ENCODE peak calls at places on chromosomes 2 and 18, in four cellular contexts. A is cardiac muscle cell, Y is mucosa of descending colon, Z is neural progenitor cell. F is an unnamed sample.

GRCh38 chr2:127622561-127623387 is 23.2 kb upstream of the GPR17 start:
- DNase-seq in Z (no peak), A (no peak), Y (no peak), F (no peak)

GRCh38 chr2:195694553-195694952 is 37.5 kb downstream of the SLC39A10 start:
- DNase-seq in Z (no peak), A (no peak), Y (no peak), F (no peak)

GRCh38 chr2:22788749-22789148 is 596.2 kb upstream of the KLHL29 start:
- DNase-seq in Z (no peak), A (peak), Y (no peak), F (no peak)

GRCh38 chr2:203018181-203018580 is 3.5 kb downstream of the NBEAL1 start:
- DNase-seq in Z (no peak), Y (no peak), A (peak), F (no peak)

GRCh38 chr18:35247412-35248249 is 6.8 kb downstream of the ZNF397 start:
- DNase-seq in Z (no peak), Y (no peak), A (no peak), F (no peak)

GRCh38 chr2:211611061-211611518 is 927.5 kb downstream of the ERBB4 start:
- DNase-seq in A (no peak), Z (no peak), Y (no peak), F (no peak)

GRCh38 chr2:26521054-26521912 is 43.4 kb upstream of the OTOF start:
- DNase-seq in Z (peak), Y (peak), A (peak), F (peak)

GRCh38 chr2:54240515-54241219 is 15.4 kb downstream of the TSPYL6 start:
- DNase-seq in Z (peak), A (no peak), Y (no peak), F (no peak)

GRCh38 chr2:189022492-189022891 is 48.3 kb downstream of the COL3A1 start:
- DNase-seq in A (no peak), Z (no peak), Y (no peak), F (no peak)